ENCODE peak calls at places on chromosomes 1 and 21, in ten cellular contexts. D, M, R, F, O, E, Q, C, N and W are unnamed samples.

GRCh38 chr1:28359592-28360239 is 9.8 kb upstream of the PHACTR4 start:
- DNase-seq in D (peak), M (peak), R (peak), F (peak), O (peak), E (peak), Q (peak), C (peak), N (no peak), W (peak)

GRCh38 chr1:228372183-228373003 is 34.2 kb downstream of the TRIM11 start:
- DNase-seq in D (no peak), M (no peak), R (no peak), F (no peak), O (no peak), E (peak), Q (no peak), C (no peak), N (no peak), W (no peak)

GRCh38 chr1:168170552-168171508 is 7.9 kb upstream of the TIPRL start:
- DNase-seq in D (no peak), M (no peak), R (no peak), F (no peak), O (no peak), E (no peak), Q (no peak), C (no peak), N (no peak), W (no peak)

GRCh38 chr1:5370321-5370720 is 621.9 kb downstream of the NPHP4 start:
- DNase-seq in D (no peak), M (no peak), R (no peak), F (no peak), O (no peak), E (no peak), Q (no peak), C (no peak), N (no peak), W (no peak)

GRCh38 chr1:51518730-51519047 is 377 bp downstream of the EPS15 start:
- DNase-seq in D (peak), M (peak), R (no peak), F (peak), O (no peak), E (peak), Q (peak), C (peak), N (no peak), W (peak)

GRCh38 chr1:225425211-225425786 is 2.5 kb downstream of the LBR start:
- DNase-seq in D (peak), M (no peak), R (peak), F (no peak), O (no peak), E (no peak), Q (no peak), C (no peak), N (no peak), W (no peak)

GRCh38 chr1:35324486-35324885 is 56.0 kb downstream of the ZMYM4 start:
- DNase-seq in D (peak), M (no peak), R (no peak), F (no peak), O (no peak), E (no peak), Q (no peak), C (no peak), N (no peak), W (no peak)

GRCh38 chr1:172351761-172352161 is 68.7 kb upstream of the C1orf105 start:
- DNase-seq in D (peak), M (no peak), R (no peak), F (no peak), O (no peak), E (no peak), Q (no peak), C (no peak), N (no peak), W (no peak)

GRCh38 chr1:192053661-192054060 is 104.6 kb upstream of the RGS18 start:
- DNase-seq in D (no peak), M (no peak), R (no peak), F (no peak), O (no peak), E (no peak), Q (no peak), C (no peak), N (no peak), W (no peak)

GRCh38 chr1:221712776-221713431 is 29.0 kb downstream of the DUSP10 start:
- DNase-seq in D (no peak), M (peak), R (no peak), F (no peak), O (no peak), E (no peak), Q (no peak), C (peak), N (no peak), W (no peak)

GRCh38 chr1:228927947-228928898 is 192.9 kb downstream of the RHOU start:
- DNase-seq in D (no peak), M (no peak), R (no peak), F (no peak), O (no peak), E (no peak), Q (no peak), C (no peak), N (no peak), W (no peak)

GRCh38 chr1:240608707-240609106 is 3.2 kb downstream of the GREM2 start:
- DNase-seq in D (no peak), M (no peak), R (peak), F (peak), O (no peak), E (no peak), Q (no peak), C (no peak), N (no peak), W (no peak)

GRCh38 chr21:38056481-38056880 is 140.2 kb upstream of the KCNJ6 start:
- DNase-seq in D (no peak), M (no peak), R (no peak), F (no peak), O (no peak), E (no peak), Q (no peak), C (no peak), N (no peak), W (no peak)

GRCh38 chr1:54498383-54499096 is 49.5 kb upstream of the ACOT11 start:
- DNase-seq in D (no peak), M (no peak), R (no peak), F (no peak), O (no peak), E (no peak), Q (no peak), C (no peak), N (no peak), W (no peak)

GRCh38 chr1:38919075-38919474 is 22.6 kb downstream of the RHBDL2 start:
- DNase-seq in D (no peak), M (no peak), R (no peak), F (no peak), O (no peak), E (peak), Q (no peak), C (no peak), N (no peak), W (no peak)

GRCh38 chr21:25273945-25274344 is 333.3 kb downstream of the MRPL39 start:
- DNase-seq in D (no peak), M (no peak), R (no peak), F (no peak), O (no peak), E (no peak), Q (no peak), C (no peak), N (no peak), W (no peak)

GRCh38 chr1:112507336-112507735 is 1.4 kb upstream of the WNT2B start:
- DNase-seq in D (no peak), M (no peak), R (no peak), F (no peak), O (no peak), E (no peak), Q (no peak), C (no peak), N (no peak), W (no peak)

GRCh38 chr1:10195570-10195969 is 14.8 kb upstream of the KIF1B start:
- DNase-seq in D (peak), M (no peak), R (peak), F (no peak), O (no peak), E (no peak), Q (no peak), C (no peak), N (no peak), W (no peak)

GRCh38 chr1:43552813-43553212 is 22.1 kb downstream of the PTPRF start:
- DNase-seq in D (peak), M (peak), R (peak), F (no peak), O (no peak), E (peak), Q (no peak), C (no peak), N (no peak), W (no peak)

GRCh38 chr1:23010734-23011449 is 4.8 kb downstream of the TEX46 start:
- DNase-seq in D (peak), M (no peak), R (no peak), F (peak), O (no peak), E (no peak), Q (no peak), C (no peak), N (no peak), W (no peak)

GRCh38 chr1:115969509-115969908 is 6.8 kb upstream of the SLC22A15 start:
- DNase-seq in D (no peak), M (no peak), R (no peak), F (no peak), O (no peak), E (no peak), Q (no peak), C (no peak), N (no peak), W (no peak)

GRCh38 chr1:2204384-2205190 is 10.0 kb upstream of the FAAP20 start:
- DNase-seq in D (peak), M (peak), R (peak), F (no peak), O (peak), E (peak), Q (peak), C (no peak), N (no peak), W (peak)

GRCh38 chr1:25743164-25744139 is 56.5 kb upstream of the SELENON start:
- DNase-seq in D (peak), M (peak), R (peak), F (no peak), O (peak), E (peak), Q (peak), C (peak), N (peak), W (no peak)

GRCh38 chr21:39390212-39390765 is 41.4 kb upstream of the HMGN1 start:
- DNase-seq in D (no peak), M (no peak), R (no peak), F (no peak), O (no peak), E (no peak), Q (no peak), C (no peak), N (no peak), W (no peak)

GRCh38 chr1:32716312-32717126 is 13.9 kb upstream of the SYNC start:
- DNase-seq in D (no peak), M (peak), R (no peak), F (peak), O (no peak), E (peak), Q (peak), C (peak), N (no peak), W (peak)

DNA sequence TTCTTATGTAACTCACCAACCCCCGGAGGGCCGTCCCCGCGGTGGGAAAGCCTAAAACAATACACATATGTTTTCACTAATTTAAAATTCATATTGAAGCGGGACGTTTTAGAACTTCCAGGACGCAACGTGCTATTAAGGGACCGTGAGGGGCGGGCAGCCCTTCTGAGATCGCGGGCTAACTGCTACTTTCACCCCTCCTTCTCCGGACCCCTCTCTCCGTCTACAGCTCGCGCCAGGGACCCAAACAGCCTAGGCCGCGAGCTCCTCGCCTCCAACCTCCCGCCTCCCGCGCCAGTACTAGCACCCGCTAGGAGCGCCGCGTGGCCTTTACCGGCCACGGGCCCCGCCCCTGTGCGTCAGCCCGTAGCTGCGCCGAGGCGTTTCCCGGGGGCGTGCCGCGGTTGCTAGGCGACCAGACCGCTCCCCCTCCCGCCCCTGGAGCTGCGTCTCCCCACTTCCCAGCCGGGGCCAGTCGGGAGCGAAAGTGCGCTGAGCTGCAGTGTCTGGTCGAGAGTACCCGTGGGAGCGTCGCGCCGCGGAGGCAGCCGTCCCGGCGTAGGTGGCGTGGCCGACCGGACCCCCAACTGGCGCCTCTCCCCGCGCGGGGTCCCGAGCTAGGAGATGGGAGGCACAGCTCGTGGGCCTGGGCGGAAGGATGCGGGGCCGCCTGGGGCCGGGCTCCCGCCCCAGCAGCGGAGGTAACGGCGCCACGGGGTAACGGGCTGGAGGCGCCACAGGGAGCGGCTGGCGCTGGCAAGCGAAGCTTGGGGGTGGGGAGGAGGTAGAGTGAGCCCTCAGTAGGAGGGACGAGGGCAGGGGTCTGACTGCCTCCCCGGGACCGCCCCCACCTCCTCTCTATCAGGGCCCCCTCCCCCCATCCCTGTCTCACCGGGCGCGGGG is at the start of gene DYRK3:
- DNase-seq in D (peak), M (peak), R (peak), F (peak), O (peak), E (peak), Q (peak), C (peak), N (peak), W (peak)
- TF ChIP-seq POLR2A in D (peak), M (no peak), R (peak), F (peak), O (peak), E (peak), Q (peak), C (peak), N (no peak), W (peak)

GRCh38 chr21:17513214-17514123 is 626 bp downstream of the CXADR start:
- DNase-seq in D (no peak), M (peak), R (peak), F (no peak), O (no peak), E (peak), Q (no peak), C (peak), N (no peak), W (peak)

GRCh38 chr21:17514124-17514481 is 1.3 kb downstream of the CXADR start:
- DNase-seq in D (no peak), M (no peak), R (no peak), F (no peak), O (no peak), E (no peak), Q (no peak), C (no peak), N (no peak), W (no peak)

GRCh38 chr21:17506936-17507335 is 5.9 kb upstream of the CXADR start:
- DNase-seq in D (no peak), M (peak), R (no peak), F (no peak), O (no peak), E (no peak), Q (no peak), C (no peak), N (no peak), W (no peak)

GRCh38 chr21:17512245-17513213 is at the start of gene CXADR:
- DNase-seq in D (no peak), M (peak), R (peak), F (peak), O (no peak), E (peak), Q (no peak), C (peak), N (no peak), W (peak)
- TF ChIP-seq POLR2A in D (no peak), M (no peak), R (peak), F (peak), O (no peak), E (peak), Q (peak), C (peak), N (no peak), W (no peak)

GRCh38 chr21:41425954-41426655 is at the start of gene MX1:
- DNase-seq in D (peak), M (peak), R (peak), F (peak), O (peak), E (peak), Q (peak), C (peak), N (no peak), W (peak)
- TF ChIP-seq POLR2A in D (no peak), M (no peak), R (peak), F (no peak), O (peak), E (peak), Q (peak), C (peak), N (no peak), W (peak)

GRCh38 chr1:202809597-202810159 is 1.1 kb upstream of the PCAT6 start:
- DNase-seq in D (no peak), M (no peak), R (no peak), F (no peak), O (no peak), E (no peak), Q (no peak), C (no peak), N (no peak), W (no peak)

GRCh38 chr1:202806845-202807366 is 1.3 kb downstream of the KDM5B start:
- DNase-seq in D (no peak), M (no peak), R (no peak), F (no peak), O (no peak), E (no peak), Q (no peak), C (no peak), N (no peak), W (no peak)

GRCh38 chr1:202807367-202807925 is 775 bp downstream of the KDM5B start:
- DNase-seq in D (peak), M (no peak), R (peak), F (peak), O (no peak), E (no peak), Q (no peak), C (peak), N (no peak), W (peak)

GRCh38 chr1:202810193-202810614 is 550 bp upstream of the PCAT6 start:
- DNase-seq in D (no peak), M (no peak), R (no peak), F (no peak), O (no peak), E (no peak), Q (no peak), C (no peak), N (no peak), W (no peak)

DNA sequence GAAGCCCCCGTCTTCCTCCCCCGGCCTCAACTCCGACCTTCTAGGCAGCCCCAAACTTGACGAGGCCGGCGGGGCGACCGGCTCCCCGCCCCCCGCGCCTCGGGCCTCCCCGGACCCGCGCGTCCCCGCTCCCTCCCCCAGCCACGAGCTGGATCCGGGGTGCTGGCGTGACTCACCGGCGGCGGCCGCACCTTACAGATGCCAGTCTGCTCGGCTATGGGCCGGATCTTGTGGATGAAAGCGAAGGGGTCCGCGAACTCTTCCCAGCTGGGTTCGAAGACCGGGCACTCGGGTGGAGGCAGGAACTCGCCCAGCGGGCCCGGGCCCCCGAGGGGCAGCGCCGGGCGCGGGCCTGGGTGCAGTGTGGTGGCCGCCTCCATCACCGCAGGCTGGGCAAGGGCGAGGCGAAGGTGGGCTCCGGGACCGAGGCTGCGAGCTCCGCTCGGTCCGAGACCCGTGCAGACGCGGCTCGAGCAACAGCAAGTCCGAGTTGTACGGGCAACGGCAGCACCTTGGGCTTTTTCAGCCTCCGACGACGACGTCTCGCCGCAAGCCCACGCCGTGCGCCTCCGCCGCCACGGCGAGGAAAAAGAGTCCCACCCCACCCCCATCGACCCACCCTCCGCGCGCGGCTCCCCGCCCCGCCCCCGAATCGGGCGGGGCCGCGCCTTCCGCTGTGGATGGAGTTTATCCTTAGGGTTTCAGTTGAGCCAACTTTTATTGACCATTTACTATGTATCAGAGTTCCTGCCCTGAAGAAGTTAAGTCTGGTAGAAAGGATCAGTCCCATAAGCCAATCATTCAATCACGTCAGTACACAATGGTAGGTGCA is at the start of gene KDM5B:
- DNase-seq in D (peak), M (peak), R (peak), F (peak), O (no peak), E (peak), Q (peak), C (peak), N (no peak), W (peak)
- TF ChIP-seq POLR2A in D (peak), M (no peak), R (peak), F (peak), O (peak), E (peak), Q (peak), C (peak), N (no peak), W (peak)

GRCh38 chr1:203289982-203290260 is 15.4 kb upstream of the BTG2 start:
- DNase-seq in D (no peak), M (no peak), R (no peak), F (no peak), O (no peak), E (no peak), Q (no peak), C (no peak), N (no peak), W (no peak)
- TF ChIP-seq POLR2A in D (no peak), M (no peak), R (no peak), F (no peak), O (no peak), E (no peak), Q (no peak), C (no peak), N (no peak), W (no peak)

DNA sequence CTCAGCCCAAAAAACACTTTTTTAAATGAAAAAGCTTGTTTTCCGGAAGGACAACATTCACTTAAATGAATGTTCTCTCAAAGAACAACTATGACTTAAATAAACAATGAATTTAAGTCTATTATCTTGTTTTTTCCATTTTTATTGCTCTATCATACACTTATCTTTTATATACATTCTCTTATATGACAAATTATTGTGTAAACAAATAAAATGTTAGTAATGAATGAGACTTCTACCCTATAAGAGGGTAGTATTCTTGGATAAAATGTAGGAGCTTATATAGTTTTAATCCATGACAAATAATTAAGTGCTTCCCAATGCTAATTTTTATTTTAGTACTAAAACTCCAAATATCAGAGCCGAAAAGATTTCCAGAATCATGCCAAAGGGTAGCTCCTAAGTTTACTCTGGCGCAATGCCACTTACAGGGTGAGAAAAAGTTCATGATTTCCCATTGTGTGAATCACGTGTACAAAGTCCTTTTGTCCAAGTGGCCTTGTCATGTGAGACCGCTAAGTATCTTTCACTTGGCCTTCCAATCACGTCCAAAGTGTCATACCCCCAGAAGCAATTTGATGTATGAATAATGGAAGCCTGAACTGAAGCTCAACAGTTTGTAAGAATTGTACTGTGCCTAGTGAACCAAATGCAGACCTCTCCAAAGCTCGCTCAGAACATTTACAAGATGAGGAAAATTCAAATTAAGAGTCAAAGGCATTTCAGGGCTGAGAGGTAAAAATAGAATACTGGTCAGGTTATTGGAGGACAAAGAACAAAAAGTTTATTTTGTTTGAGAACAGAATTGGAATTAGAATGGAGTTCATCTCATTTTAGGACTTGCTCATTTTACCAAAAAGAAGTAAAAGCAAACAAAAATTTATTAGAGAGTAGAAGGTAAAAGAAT is 56.6 kb upstream of the C1orf21 start:
- DNase-seq in D (no peak), M (no peak), R (peak), F (no peak), O (no peak), E (no peak), Q (no peak), C (peak), N (no peak), W (no peak)
- TF ChIP-seq POLR2A in D (no peak), M (no peak), R (no peak), F (no peak), O (no peak), E (no peak), Q (no peak), C (peak), N (no peak), W (no peak)